ENCODE peak calls at places on chromosomes 4 and X, in four cellular contexts. K is trophoblast cell, W is kidney, R is skeletal muscle cell. E is an unnamed sample.

GRCh38 chrX:51407520-51408409 is 75.1 kb downstream of the NUDT10 start:
- DNase-seq in K (no peak), W (peak; percentile 51), R (no peak), E (no peak)

GRCh38 chr4:171203425-171203824 is 609.8 kb upstream of the GALNTL6 start:
- DNase-seq in K (peak; percentile 78), W (no peak), R (peak; percentile 4), E (peak; percentile 82)

GRCh38 chr4:82419451-82419850 is 10.8 kb downstream of the HNRNPDL start:
- DNase-seq in K (no peak), W (no peak), R (no peak), E (no peak)

GRCh38 chr4:98203406-98204235 is 57.6 kb upstream of the RAP1GDS1 start:
- DNase-seq in K (no peak), W (no peak), R (no peak), E (no peak)

GRCh38 chr4:26596843-26597242 is 13.0 kb downstream of the TBC1D19 start:
- DNase-seq in K (no peak), W (no peak), R (no peak), E (no peak)

GRCh38 chr4:16225681-16225995 is 633 bp downstream of the TAPT1 start:
- DNase-seq in K (no peak), W (no peak), R (no peak), E (no peak)

GRCh38 chrX:133434197-133434820 is 19.0 kb upstream of the GPC4 start:
- DNase-seq in K (no peak), W (no peak), R (no peak), E (no peak)

GRCh38 chr4:145619639-145619996 is 433 bp downstream of the MMAA start:
- DNase-seq in K (peak; percentile 11), W (peak; percentile 84), R (no peak), E (no peak)

GRCh38 chrX:148333989-148334388 is 166.4 kb upstream of the AFF2 start:
- DNase-seq in K (no peak), W (no peak), R (no peak), E (no peak)

E was measured in HS-5.